ENCODE peak calls at places on chromosomes 1 and 21, in six cellular contexts. V is heart right ventricle, Z is MCF 10A, I is GM13976, U is omental fat pad, K is cardiac fibroblast. L is an unnamed sample.

GRCh38 chr1:98898901-98899300 is 105.8 kb downstream of the PLPPR5 start:
- DNase-seq in Z (no peak), V (no peak), U (no peak), K (no peak), I (no peak), L (no peak)

GRCh38 chr1:65002508-65003315 is 36.4 kb upstream of the JAK1 start:
- DNase-seq in I (peak), V (peak), Z (peak), U (peak), K (peak), L (peak)

GRCh38 chr1:221868894-221869293 is 127.0 kb upstream of the DUSP10 start:
- DNase-seq in I (no peak), V (no peak), Z (peak), U (no peak), K (peak), L (no peak)

GRCh38 chr1:150906813-150907212 is 19.4 kb upstream of the SETDB1 start:
- DNase-seq in K (no peak), I (no peak), Z (no peak), V (no peak), U (no peak), L (no peak)

GRCh38 chr1:209455133-209455532 is 128.4 kb upstream of the CAMK1G start:
- DNase-seq in Z (peak), U (no peak), K (no peak), I (no peak), V (no peak), L (no peak)

GRCh38 chr1:2174348-2175054 is 20.1 kb downstream of the FAAP20 start:
- DNase-seq in Z (peak), I (peak), K (peak), V (no peak), U (no peak), L (no peak)

GRCh38 chr1:234998174-234998741 is 130.4 kb downstream of the TOMM20 start:
- DNase-seq in U (no peak), Z (peak), I (no peak), K (peak), V (peak), L (no peak)

GRCh38 chr1:7648761-7649384 is 122.2 kb upstream of the VAMP3 start:
- DNase-seq in I (no peak), Z (peak), U (no peak), V (peak), K (no peak), L (no peak)

GRCh38 chr1:7026188-7026587 is 240.9 kb downstream of the CAMTA1 start:
- DNase-seq in U (no peak), I (no peak), K (no peak), V (no peak), Z (peak), L (no peak)

GRCh38 chr1:36966242-36966641 is 68.1 kb downstream of the GRIK3 start:
- DNase-seq in V (peak), Z (peak), I (no peak), K (peak), U (no peak), L (no peak)

GRCh38 chr1:53826367-53826766 is 11.7 kb downstream of the NDC1 start:
- DNase-seq in Z (peak), U (no peak), I (no peak), K (peak), V (no peak), L (no peak)

GRCh38 chr1:183914283-183914682 is 109.4 kb downstream of the RGL1 start:
- DNase-seq in V (no peak), I (no peak), Z (no peak), U (no peak), K (peak), L (no peak)

GRCh38 chr1:193799948-193800690 is 613.7 kb upstream of the B3GALT2 start:
- DNase-seq in I (no peak), Z (peak), U (no peak), V (no peak), K (no peak), L (no peak)

GRCh38 chr1:202957733-202958543 is at the start of gene ADIPOR1:
- DNase-seq in V (peak), I (peak), K (peak), U (peak), Z (peak), L (peak)
- TF ChIP-seq CTCF in V (peak), I (no peak), K (no peak), U (no peak), Z (peak), L (peak)

DNA sequence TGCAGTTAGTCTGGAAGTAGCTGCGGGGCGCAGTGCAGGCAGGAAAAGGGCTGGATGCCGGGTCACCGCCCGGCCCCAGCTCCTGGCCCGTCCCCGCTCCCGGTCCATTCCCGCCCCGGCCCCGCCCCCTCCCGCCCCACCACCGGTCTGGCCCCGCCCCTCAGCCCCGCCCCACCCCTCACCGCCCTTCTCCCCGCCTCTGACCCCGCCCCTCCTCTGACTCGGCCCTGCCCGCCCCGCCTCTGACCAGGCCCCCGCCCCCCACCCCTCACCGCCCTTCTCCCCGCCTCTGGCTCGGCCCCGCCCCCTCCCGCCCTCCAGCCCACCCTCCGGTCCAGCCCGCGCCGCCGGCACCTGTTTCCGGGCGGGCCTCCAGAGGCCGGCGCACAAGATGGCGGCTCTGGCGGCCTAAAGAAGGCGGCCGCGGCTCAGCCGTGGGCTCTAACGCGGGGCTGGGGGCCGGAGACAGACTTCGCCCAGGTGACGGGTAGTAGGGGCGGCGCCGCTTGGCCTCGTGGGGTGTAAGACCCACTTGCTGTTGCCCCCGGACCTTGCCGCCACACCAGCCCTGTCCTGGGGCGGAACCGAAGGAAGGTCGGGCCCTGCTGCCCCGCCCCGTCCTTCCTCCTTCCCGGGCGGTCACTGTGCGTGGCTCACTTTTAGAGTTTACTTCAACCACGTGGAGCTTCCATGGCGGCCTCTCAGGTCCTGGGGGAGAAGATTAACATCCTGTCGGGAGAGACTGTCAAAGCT is at the start of gene UBIAD1:
- DNase-seq in V (peak), K (peak), U (peak), Z (peak), I (peak), L (peak)
- TF ChIP-seq CTCF in V (no peak), K (peak), U (no peak), Z (no peak), I (no peak), L (no peak)

GRCh38 chr1:43653339-43653738 is 3.4 kb downstream of the KDM4A start:
- DNase-seq in I (no peak), U (no peak), K (peak), Z (peak), V (no peak), L (no peak)
- TF ChIP-seq CTCF in I (peak), U (no peak), K (peak), Z (peak), V (no peak), L (peak)

GRCh38 chr1:155504207-155504606 is 58.4 kb downstream of the ASH1L start:
- DNase-seq in Z (peak), I (peak), U (no peak), V (no peak), K (peak), L (no peak)
- TF ChIP-seq CTCF in Z (peak), I (no peak), U (no peak), V (peak), K (peak), L (peak)

DNA sequence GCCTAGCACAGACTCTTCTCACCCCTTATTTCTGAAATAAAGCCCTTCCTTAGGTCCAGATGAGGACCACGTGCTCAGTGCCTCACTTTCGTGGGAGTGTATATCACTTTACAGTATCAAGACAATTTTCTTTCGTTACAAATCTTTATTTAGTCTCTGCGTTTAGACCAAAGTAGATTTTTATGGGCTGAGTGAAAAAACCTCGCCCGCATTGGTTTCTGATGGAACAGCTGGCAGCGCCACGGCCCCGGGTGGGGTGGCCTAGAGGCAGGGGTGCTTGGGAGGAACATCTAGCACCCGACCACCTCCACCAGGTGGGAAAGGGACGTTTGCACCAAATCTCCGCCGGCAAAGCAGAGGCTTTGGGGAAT is 7.6 kb downstream of the SIM2 start:
- DNase-seq in K (no peak), I (no peak), U (no peak), V (no peak), Z (no peak), L (no peak)
- TF ChIP-seq CTCF in K (no peak), I (no peak), U (no peak), V (no peak), Z (no peak), L (peak)